ENCODE peak calls at places on chromosome 12, in four cellular contexts. X is fibroblast of mammary gland, F is left ventricle myocardium inferior, O is GM12865. B is an unnamed sample.

GRCh38 chr12:103505371-103506236 is 9.8 kb upstream of the C12orf42 start:
- DNase-seq in F (no peak), X (no peak), O (peak), B (peak)

GRCh38 chr12:29207120-29207519 is 58.0 kb downstream of the FAR2 start:
- DNase-seq in F (no peak), X (peak), O (no peak), B (no peak)

GRCh38 chr12:32273712-32274111 is 125.6 kb upstream of the FGD4 start:
- DNase-seq in F (peak), O (peak), X (no peak), B (peak)

GRCh38 chr12:9221476-9221875 is 13.3 kb upstream of the PZP start:
- DNase-seq in F (no peak), X (peak), O (no peak), B (no peak)

GRCh38 chr12:82627799-82628198 is 58.9 kb upstream of the TMTC2 start:
- DNase-seq in F (no peak), O (peak), X (peak), B (peak)

GRCh38 chr12:72246370-72246769 is 25.8 kb upstream of the TRHDE start:
- DNase-seq in X (no peak), F (no peak), O (no peak), B (no peak)

GRCh38 chr12:3152013-3152412 is 74.8 kb downstream of the TSPAN9 start:
- DNase-seq in O (no peak), F (no peak), X (peak), B (no peak)

GRCh38 chr12:118060301-118061010 is 523 bp downstream of the WSB2 start:
- DNase-seq in X (no peak), F (peak), O (peak), B (no peak)

GRCh38 chr12:123889000-123889399 is 83.6 kb downstream of the CCDC92 start:
- DNase-seq in X (no peak), O (no peak), F (no peak), B (no peak)

GRCh38 chr12:67754933-67755697 is 106.6 kb downstream of the DYRK2 start:
- DNase-seq in X (no peak), F (peak), O (peak), B (no peak)

GRCh38 chr12:45208604-45209487 is 7.0 kb upstream of the ANO6 start:
- DNase-seq in X (peak), O (no peak), F (no peak), B (no peak)

GRCh38 chr12:113358381-113359132 is at the start of gene PLBD2:
- DNase-seq in X (peak), O (peak), F (peak), B (peak)
- TF ChIP-seq CTCF in X (no peak), O (no peak), F (no peak), B (no peak)

GRCh38 chr12:6273209-6273928 is 37.1 kb upstream of the PLEKHG6 start:
- DNase-seq in F (no peak), X (no peak), O (no peak), B (peak)
- TF ChIP-seq CTCF in F (no peak), X (no peak), O (no peak), B (no peak)

DNA sequence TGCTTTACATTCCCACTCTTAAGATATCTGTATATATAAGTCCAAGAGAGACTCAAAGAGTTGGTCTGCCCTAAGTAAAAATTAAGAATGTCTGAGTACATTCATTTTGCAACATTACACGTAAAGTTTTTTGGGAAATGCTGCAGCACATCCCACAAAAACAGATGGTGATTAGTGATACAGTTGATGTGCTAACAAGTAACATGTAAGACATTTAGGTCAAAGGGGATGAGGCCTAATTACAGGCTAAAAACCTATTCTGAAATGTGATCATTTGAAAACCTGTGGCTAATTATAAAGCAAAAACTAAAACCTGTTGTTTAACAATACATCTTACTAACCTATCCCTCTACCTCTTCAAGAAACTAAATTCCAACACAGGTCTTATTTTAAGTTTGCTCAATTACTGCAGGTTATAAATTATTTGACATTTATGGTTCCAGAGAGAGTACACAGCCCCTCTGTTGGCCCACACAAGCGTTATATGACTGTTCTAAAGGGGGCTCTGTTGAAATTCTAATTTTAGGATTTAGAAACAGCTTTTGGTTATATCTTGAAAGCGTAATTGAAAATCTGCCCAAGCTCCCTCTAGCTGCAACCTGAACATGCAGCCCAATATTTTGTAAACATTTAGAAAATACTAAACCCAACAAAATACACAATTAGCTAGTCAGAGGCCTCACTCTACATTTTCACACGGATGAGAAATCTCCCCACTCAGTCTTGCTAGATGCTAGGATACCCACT is 42.9 kb downstream of the BRAP start:
- DNase-seq in X (peak), O (no peak), F (no peak), B (no peak)
- TF ChIP-seq CTCF in X (peak), O (no peak), F (no peak), B (no peak)

DNA sequence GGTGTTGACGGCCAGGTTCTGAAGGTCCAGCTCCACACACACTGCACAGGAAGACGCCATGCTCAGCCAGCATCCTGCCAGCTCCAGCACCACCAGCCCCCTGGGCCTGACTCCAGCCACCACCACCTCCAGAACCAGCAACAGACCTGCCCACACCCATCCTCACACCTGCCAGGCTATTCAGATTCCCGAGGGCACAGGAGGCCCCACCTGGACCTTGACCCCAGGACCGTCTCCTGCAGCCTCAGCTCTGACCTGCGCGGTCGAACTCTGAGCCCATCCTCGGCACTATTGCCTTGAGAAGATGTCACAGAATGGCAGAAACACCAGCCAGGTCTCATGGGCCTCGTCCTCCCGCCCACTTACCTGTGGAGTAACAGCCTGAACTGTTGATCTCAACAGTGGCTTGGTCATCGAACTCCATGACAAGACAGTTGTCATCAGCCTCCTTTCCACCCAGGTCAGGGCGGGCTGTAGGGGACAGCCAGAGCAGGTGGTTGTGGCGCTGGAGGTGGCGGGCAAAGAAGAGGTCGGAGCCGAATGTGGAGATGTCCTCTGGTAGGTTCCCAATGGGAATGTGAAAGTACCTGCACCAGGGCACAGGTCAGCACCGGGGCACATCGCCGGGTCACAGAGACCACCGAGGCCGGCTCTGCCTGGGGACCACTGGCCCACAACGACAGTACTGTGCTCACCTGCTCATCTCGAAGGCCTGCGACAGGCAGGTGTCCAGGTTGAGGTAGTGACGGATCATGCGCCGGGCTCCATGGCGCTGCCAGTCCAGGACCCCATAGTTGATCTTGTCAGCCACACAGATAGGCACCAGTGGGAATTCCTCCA is 23.5 kb downstream of the P2RX2 start:
- DNase-seq in F (no peak), X (no peak), O (no peak), B (no peak)
- TF ChIP-seq CTCF in F (no peak), X (no peak), O (no peak), B (no peak)

GRCh38 chr12:113655919-113656318 is 184.2 kb upstream of the LHX5 start:
- DNase-seq in X (no peak), F (no peak), O (no peak), B (no peak)
- TF ChIP-seq CTCF in X (no peak), F (no peak), O (no peak), B (no peak)

GRCh38 chr12:60805340-60805739 is 1209.5 kb downstream of the SLC16A7 start:
- DNase-seq in X (no peak), F (no peak), O (no peak), B (no peak)
- TF ChIP-seq CTCF in X (no peak), F (no peak), O (no peak), B (no peak)

DNA sequence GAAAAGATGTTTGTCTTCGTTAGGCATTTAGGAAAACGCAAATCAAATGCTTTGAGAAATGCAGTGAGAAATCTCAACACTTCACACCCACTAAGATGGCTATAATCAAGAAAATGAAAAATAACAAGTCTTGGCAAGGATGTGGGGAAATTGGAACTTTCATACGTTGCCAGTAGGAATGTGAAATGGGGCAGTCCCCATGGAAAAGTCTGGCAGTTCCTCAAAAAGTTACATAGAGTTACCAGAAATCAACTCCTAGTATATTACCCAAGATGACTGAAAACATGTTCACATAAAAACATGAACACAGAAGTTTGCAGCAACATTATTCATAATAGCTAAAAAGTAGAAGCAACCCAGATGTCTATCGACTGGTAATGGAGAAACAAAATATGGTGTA is 41.5 kb upstream of the LRTM2 start:
- DNase-seq in O (no peak), F (no peak), X (peak), B (no peak)
- TF ChIP-seq CTCF in O (no peak), F (no peak), X (no peak), B (no peak)

DNA sequence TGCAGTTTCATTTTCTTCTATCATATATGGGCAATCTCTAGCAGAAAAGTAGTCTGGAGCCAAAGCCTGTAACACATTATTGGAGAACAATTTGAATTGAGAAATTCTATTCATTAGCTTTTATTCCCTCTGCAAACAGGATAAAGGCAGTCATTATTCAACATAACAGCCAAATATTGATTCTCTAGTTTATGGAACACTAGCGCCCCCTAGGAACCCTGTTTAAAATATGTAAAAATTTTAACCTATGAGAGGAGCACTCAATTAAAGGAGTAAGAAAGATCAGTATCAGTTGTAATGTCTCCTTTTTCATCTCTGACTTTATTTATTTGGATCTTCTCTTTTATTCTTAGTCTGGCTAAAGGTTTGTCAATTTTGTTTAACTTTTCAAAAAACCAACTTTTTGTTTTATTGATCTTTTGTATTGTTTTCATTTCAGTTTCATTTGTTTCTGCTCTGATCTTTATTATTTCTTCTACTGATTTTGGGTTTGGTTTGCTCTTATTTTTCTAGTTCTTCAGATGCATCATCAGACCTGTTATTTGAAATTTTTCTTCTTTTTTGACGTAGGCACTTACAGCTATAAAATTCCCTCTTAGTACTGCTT is 4.8 kb upstream of the LMNTD1 start:
- DNase-seq in F (no peak), X (peak), O (peak), B (peak)
- TF ChIP-seq CTCF in F (peak), X (peak), O (peak), B (no peak)

B was measured in GM13976.